ENCODE peak calls at places on chromosomes 5 and 9, in six cellular contexts. E is AG04450; F is stimulated activated CD8-positive, alpha-beta memory T cell treated with anti-CD3 and anti-CD28 coated beads, Interleukin-7, amount 100 ng/mL, for 24 hours; G is T-cell; N is astrocyte of the spinal cord; Q is KBM-7. J is an unnamed sample.

GRCh38 chr5:94093300-94093699 is 351.9 kb upstream of the POU5F2 start:
- DNase-seq in E (no peak), F (no peak), G (no peak), N (no peak), Q (no peak), J (no peak)

GRCh38 chr5:106610041-106610440 is 1060.7 kb downstream of the EFNA5 start:
- DNase-seq in E (no peak), F (no peak), G (no peak), N (no peak), Q (no peak), J (no peak)

GRCh38 chr5:67305401-67305800 is 108.8 kb upstream of the CD180 start:
- DNase-seq in E (no peak), F (no peak), G (no peak), N (no peak), Q (no peak), J (no peak)

GRCh38 chr5:17315710-17316221 is 98.3 kb downstream of the BASP1 start:
- DNase-seq in E (peak; percentile 78), F (no peak), G (no peak), N (peak; percentile 55), Q (no peak), J (peak; percentile 46)

GRCh38 chr5:158384535-158385421 is 525.8 kb upstream of the CLINT1 start:
- DNase-seq in E (peak; percentile 75), F (no peak), G (no peak), N (peak; percentile 96), Q (no peak), J (peak; percentile 88)

GRCh38 chr9:133986774-133987454 is 5.2 kb downstream of the VAV2 start:
- DNase-seq in E (no peak), F (no peak), G (no peak), N (no peak), Q (no peak), J (no peak)

GRCh38 chr9:123087359-123087888 is 54.0 kb downstream of the GPR21 start:
- DNase-seq in E (no peak), F (no peak), G (no peak), N (no peak), Q (no peak), J (no peak)

GRCh38 chr9:115913666-115914065 is 239.9 kb upstream of the PAPPA start:
- DNase-seq in E (no peak), F (no peak), G (no peak), N (peak; percentile 39), Q (no peak), J (no peak)

GRCh38 chr5:59174248-59174844 is 591.5 kb downstream of the RAB3C start:
- DNase-seq in E (peak; percentile 70), F (no peak), G (peak; percentile 52), N (peak; percentile 85), Q (peak; percentile 61), J (peak; percentile 39)

GRCh38 chr5:53877243-53877642 is 316.8 kb downstream of the NDUFS4 start:
- DNase-seq in E (peak; percentile 32), F (no peak), G (no peak), N (peak; percentile 47), Q (no peak), J (peak; percentile 78)

GRCh38 chr5:150568663-150569062 is 60.7 kb downstream of the NDST1 start:
- DNase-seq in E (no peak), F (no peak), G (no peak), N (no peak), Q (no peak), J (no peak)

GRCh38 chr5:168420461-168420860 is 65.8 kb upstream of the RARS1 start:
- DNase-seq in E (no peak), F (no peak), G (no peak), N (no peak), Q (no peak), J (no peak)

GRCh38 chr9:37870799-37871176 is 33.1 kb downstream of the SLC25A51 start:
- DNase-seq in E (no peak), F (no peak), G (no peak), N (no peak), Q (no peak), J (no peak)

GRCh38 chr9:2157277-2158105 is 142.3 kb downstream of the SMARCA2 start:
- DNase-seq in E (no peak), F (peak; percentile 21), G (peak; percentile 18), N (peak; percentile 63), Q (peak; percentile 59), J (no peak)

GRCh38 chr5:24094081-24094480 is 550.7 kb downstream of the CDH10 start:
- DNase-seq in E (no peak), F (no peak), G (no peak), N (peak; percentile 5), Q (no peak), J (no peak)

GRCh38 chr9:89367281-89367680 is 49.0 kb downstream of the SECISBP2 start:
- DNase-seq in E (no peak), F (no peak), G (no peak), N (no peak), Q (no peak), J (no peak)

GRCh38 chr9:15150939-15151338 is 156.1 kb downstream of the TTC39B start:
- DNase-seq in E (no peak), F (no peak), G (no peak), N (no peak), Q (no peak), J (no peak)

GRCh38 chr9:124149992-124150391 is 107.8 kb upstream of the NEK6 start:
- DNase-seq in E (no peak), F (no peak), G (no peak), N (no peak), Q (peak; percentile 19), J (no peak)

GRCh38 chr5:40227366-40227765 is 452.3 kb upstream of the PTGER4 start:
- DNase-seq in E (peak; percentile 66), F (no peak), G (no peak), N (peak; percentile 34), Q (no peak), J (no peak)

GRCh38 chr9:95003694-95004451 is 277.4 kb downstream of the AOPEP start:
- DNase-seq in E (no peak), F (no peak), G (no peak), N (peak; percentile 76), Q (peak; percentile 45), J (no peak)

GRCh38 chr5:11298877-11299276 is 537.8 kb upstream of the DAP start:
- DNase-seq in E (no peak), F (no peak), G (no peak), N (no peak), Q (no peak), J (no peak)

GRCh38 chr9:96453625-96454024 is 3.7 kb downstream of the HABP4 start:
- DNase-seq in E (no peak), F (no peak), G (no peak), N (peak; percentile 60), Q (peak; percentile 22), J (peak; percentile 32)

GRCh38 chr5:135251099-135251498 is 147.9 kb downstream of the MACROH2A1 start:
- DNase-seq in E (no peak), F (no peak), G (no peak), N (no peak), Q (no peak), J (no peak)

GRCh38 chr5:151873701-151874100 is 51.0 kb downstream of the GLRA1 start:
- DNase-seq in E (no peak), F (no peak), G (no peak), N (no peak), Q (no peak), J (no peak)

GRCh38 chr5:5634817-5635216 is 212.3 kb downstream of the ICE1 start:
- DNase-seq in E (no peak), F (no peak), G (no peak), N (no peak), Q (no peak), J (no peak)

GRCh38 chr9:2418619-2419018 is 203.0 kb upstream of the VLDLR start:
- DNase-seq in E (no peak), F (no peak), G (no peak), N (peak; percentile 91), Q (peak; percentile 1), J (peak; percentile 18)

GRCh38 chr5:168346417-168346816 is 55.0 kb downstream of the WWC1 start:
- DNase-seq in E (no peak), F (no peak), G (no peak), N (no peak), Q (no peak), J (no peak)

GRCh38 chr5:39520232-39520572 is 95.4 kb upstream of the DAB2 start:
- DNase-seq in E (peak; percentile 83), F (no peak), G (no peak), N (peak; percentile 91), Q (peak; percentile 41), J (peak; percentile 84)

J was measured in GM04504.